ENCODE peak calls at places on chromosomes 2 and 18, in five cellular contexts. U is fibroblast of lung, A is HCT116, S is DND-41, P is A549. Q is an unnamed sample. For H3K4me1, the result is how much of the 10 kb centered on the place peaks cover.

GRCh38 chr2:187658952-187659525 is 104.8 kb upstream of the TFPI start:
- DNase-seq in U (peak), A (peak), S (no peak), P (peak), Q (no peak)

GRCh38 chr18:28469946-28470345 is 293.0 kb upstream of the CDH2 start:
- DNase-seq in U (no peak), A (no peak), S (no peak), P (no peak), Q (no peak)

GRCh38 chr18:61833387-61833786 is 59.4 kb downstream of the RNF152 start:
- DNase-seq in U (peak), A (no peak), S (peak), P (no peak), Q (no peak)

GRCh38 chr2:199471443-199472057 is 13.8 kb upstream of the SATB2 start:
- DNase-seq in U (peak), A (no peak), S (no peak), P (no peak), Q (peak)

GRCh38 chr18:33841221-33841967 is 263.4 kb downstream of the ASXL3 start:
- DNase-seq in U (no peak), A (no peak), S (no peak), P (no peak), Q (peak)

GRCh38 chr2:111656436-111656835 is 227.6 kb downstream of the ANAPC1 start:
- DNase-seq in U (no peak), A (no peak), S (no peak), P (no peak), Q (no peak)

GRCh38 chr2:20452551-20452950 is 5.7 kb downstream of the RHOB start:
- DNase-seq in U (peak), A (no peak), S (no peak), P (no peak), Q (no peak)

GRCh38 chr2:71477231-71477681 is 23.9 kb downstream of the DYSF start:
- DNase-seq in U (no peak), A (no peak), S (no peak), P (no peak), Q (no peak)

GRCh38 chr2:127408004-127408806 is 10.0 kb upstream of the PROC start:
- DNase-seq in U (peak), A (peak), S (peak), P (peak), Q (peak)

GRCh38 chr2:44942304-44943030 is 965 bp downstream of the SIX3 start:
- DNase-seq in U (no peak), A (no peak), S (no peak), P (no peak), Q (no peak)

GRCh38 chr2:108492364-108492763 is 41.9 kb upstream of the LIMS1 start:
- DNase-seq in U (peak), A (no peak), S (no peak), P (peak), Q (no peak)

GRCh38 chr18:79925656-79925979 is 25.8 kb downstream of the SLC66A2 start:
- DNase-seq in U (no peak), A (no peak), S (no peak), P (no peak), Q (no peak)

GRCh38 chr2:112701092-112701491 is 19.7 kb upstream of the NT5DC4 start:
- DNase-seq in U (peak), A (no peak), S (no peak), P (no peak), Q (no peak)

GRCh38 chr2:197669077-197669476 is 6.3 kb downstream of the RFTN2 start:
- DNase-seq in U (no peak), A (no peak), S (no peak), P (no peak), Q (no peak)

GRCh38 chr2:100199421-100199820 is 57.0 kb upstream of the AFF3 start:
- DNase-seq in U (no peak), A (no peak), S (no peak), P (no peak), Q (no peak)

GRCh38 chr2:172198908-172199307 is 96.2 kb upstream of the DLX2 start:
- DNase-seq in U (no peak), A (no peak), S (peak), P (no peak), Q (no peak)

GRCh38 chr2:127081826-127082633 is 24.9 kb downstream of the BIN1 start:
- DNase-seq in U (peak), A (no peak), S (no peak), P (no peak), Q (peak)

GRCh38 chr2:119699016-119699606 is 20.1 kb downstream of the TMEM177 start:
- DNase-seq in U (no peak), A (no peak), S (no peak), P (no peak), Q (no peak)
- H3K4me1 ChIP-seq in U (under half), A (under half), S (under half), P (under half), Q (under half)

GRCh38 chr2:230863031-230863430 is 1.7 kb upstream of the ITM2C start:
- DNase-seq in U (no peak), A (no peak), S (no peak), P (no peak), Q (no peak)
- H3K4me1 ChIP-seq in U (under half), A (under half), S (under half), P (under half), Q (under half)

GRCh38 chr18:58659691-58660090 is 11.6 kb upstream of the MALT1 start:
- DNase-seq in U (no peak), A (no peak), S (no peak), P (no peak), Q (no peak)

GRCh38 chr18:58660915-58661314 is 10.3 kb upstream of the MALT1 start:
- DNase-seq in U (no peak), A (no peak), S (no peak), P (no peak), Q (no peak)

GRCh38 chr18:58654896-58655614 is 16.2 kb upstream of the MALT1 start:
- DNase-seq in U (no peak), A (no peak), S (no peak), P (no peak), Q (no peak)

GRCh38 chr18:58657081-58657480 is 14.2 kb upstream of the MALT1 start:
- DNase-seq in U (no peak), A (no peak), S (no peak), P (no peak), Q (no peak)

DNA sequence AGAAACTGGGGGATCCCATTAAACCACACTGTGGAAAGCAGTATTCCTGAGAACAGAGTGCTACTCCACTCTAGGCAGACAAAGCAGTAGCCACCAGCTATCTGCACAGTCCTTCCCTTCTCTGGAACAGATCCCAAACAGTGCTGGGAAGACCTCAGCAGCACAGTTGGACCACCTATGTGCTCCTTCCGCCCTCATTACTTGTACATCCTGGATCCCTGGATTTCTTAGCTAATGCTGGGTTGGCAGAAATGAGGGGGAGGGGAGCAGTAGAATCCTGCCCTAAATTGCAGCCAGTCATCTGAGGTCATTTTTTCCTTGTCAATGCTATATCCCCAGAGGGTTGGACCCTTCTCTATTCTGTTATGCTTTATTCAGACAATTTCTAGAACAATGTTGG is 13.8 kb upstream of the MALT1 start:
- DNase-seq in U (no peak), A (no peak), S (no peak), P (no peak), Q (no peak)
- H3K4me1 ChIP-seq in U (under half), A (under half), S (under half), P (under half), Q (half or more)

GRCh38 chr18:8947576-8947975 is 154.9 kb upstream of the NDUFV2 start:
- DNase-seq in U (no peak), A (no peak), S (no peak), P (no peak), Q (no peak)

GRCh38 chr18:8946046-8946838 is 156.3 kb upstream of the NDUFV2 start:
- DNase-seq in U (peak), A (no peak), S (no peak), P (no peak), Q (no peak)

GRCh38 chr18:8948471-8949149 is 153.9 kb upstream of the NDUFV2 start:
- DNase-seq in U (peak), A (no peak), S (no peak), P (peak), Q (no peak)

GRCh38 chr18:8949206-8949605 is 153.3 kb upstream of the NDUFV2 start:
- DNase-seq in U (no peak), A (no peak), S (peak), P (no peak), Q (no peak)

DNA sequence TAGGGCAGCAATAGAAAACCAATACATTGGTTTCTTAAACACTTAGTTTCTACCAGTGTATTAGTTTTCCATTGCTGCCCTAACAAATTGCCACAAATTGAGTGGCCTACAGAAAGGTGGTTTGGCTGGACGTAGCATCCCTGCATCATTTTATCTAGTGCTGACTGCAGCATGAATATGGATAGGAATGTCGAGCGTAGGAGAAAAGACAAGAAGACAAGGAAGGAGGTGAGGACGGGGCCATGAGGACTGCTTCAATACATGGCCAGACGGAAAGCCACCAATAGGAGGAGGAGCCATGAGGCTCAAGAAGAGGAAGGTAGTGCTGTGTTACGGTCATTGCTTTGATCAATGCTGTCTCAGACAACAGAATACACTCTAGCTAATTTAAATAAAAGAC is 154.5 kb upstream of the NDUFV2 start:
- DNase-seq in U (no peak), A (no peak), S (no peak), P (no peak), Q (no peak)
- H3K4me1 ChIP-seq in U (under half), A (under half), S (half or more), P (under half), Q (under half)

Q was measured in Karpas-422.